ENCODE peak calls at places on chromosomes 13 and 19, in five cellular contexts. D, C, E, U and F are unnamed samples.

GRCh38 chr13:44627441-44627840 is 51.3 kb upstream of the TSC22D1 start:
- DNase-seq in D (no peak), C (no peak), E (no peak), U (peak; percentile 49), F (no peak)

GRCh38 chr19:3699071-3699740 is 1.1 kb downstream of the PIP5K1C start:
- DNase-seq in D (peak; percentile 74), C (no peak), E (peak; percentile 53), U (peak; percentile 24), F (no peak)

GRCh38 chr13:101447852-101448251 is 4.6 kb upstream of the ITGBL1 start:
- DNase-seq in D (peak; percentile 50), C (no peak), E (peak; percentile 50), U (no peak), F (no peak)

GRCh38 chr19:35533822-35534521 is 716 bp downstream of the GAPDHS start:
- DNase-seq in D (peak; percentile 40), C (peak; percentile 82), E (peak; percentile 46), U (no peak), F (no peak)

GRCh38 chr19:45908956-45909355 is 5.6 kb downstream of the NANOS2 start:
- DNase-seq in D (no peak), C (no peak), E (no peak), U (no peak), F (no peak)

GRCh38 chr13:102011539-102011938 is 390.3 kb downstream of the FGF14 start:
- DNase-seq in D (no peak), C (no peak), E (no peak), U (no peak), F (no peak)

GRCh38 chr13:23212621-23213020 is 31.8 kb downstream of the SGCG start:
- DNase-seq in D (no peak), C (no peak), E (peak; percentile 27), U (no peak), F (no peak)

GRCh38 chr13:74889321-74889720 is 592.6 kb downstream of the TBC1D4 start:
- DNase-seq in D (peak; percentile 36), C (no peak), E (peak; percentile 41), U (peak; percentile 68), F (peak; percentile 23)

GRCh38 chr13:37505531-37505930 is 93.0 kb downstream of the POSTN start:
- DNase-seq in D (no peak), C (no peak), E (no peak), U (no peak), F (no peak)

GRCh38 chr19:29323046-29323971 is 110.4 kb upstream of the UQCRFS1 start:
- DNase-seq in D (no peak), C (no peak), E (no peak), U (no peak), F (no peak)

GRCh38 chr19:39406656-39407393 is at the start of gene ZFP36:
- DNase-seq in D (peak; percentile 97), C (peak; percentile 86), E (peak; percentile 93), U (peak; percentile 64), F (no peak)

GRCh38 chr19:41707502-41707812 is 969 bp upstream of the CEACAM5 start:
- DNase-seq in D (no peak), C (no peak), E (no peak), U (peak; percentile 38), F (no peak)

GRCh38 chr19:11446271-11446651 is 10.8 kb downstream of the PRKCSH start:
- DNase-seq in D (no peak), C (peak; percentile 48), E (no peak), U (no peak), F (no peak)

GRCh38 chr13:22108283-22108897 is 437.5 kb downstream of the FGF9 start:
- DNase-seq in D (no peak), C (no peak), E (peak; percentile 66), U (peak; percentile 1), F (no peak)

GRCh38 chr13:56713656-56714055 is 427.1 kb upstream of the PRR20A start:
- DNase-seq in D (no peak), C (no peak), E (no peak), U (no peak), F (no peak)

GRCh38 chr19:40249201-40249600 is 22.7 kb upstream of the CCNP start:
- DNase-seq in D (no peak), C (no peak), E (no peak), U (no peak), F (no peak)

GRCh38 chr13:76723551-76724232 is 162.5 kb downstream of the KCTD12 start:
- DNase-seq in D (peak; percentile 89), C (peak; percentile 45), E (peak; percentile 58), U (peak; percentile 10), F (no peak)

GRCh38 chr19:39409207-39409885 is 2.7 kb downstream of the ZFP36 start:
- DNase-seq in D (peak; percentile 84), C (peak; percentile 94), E (no peak), U (peak; percentile 90), F (no peak)

GRCh38 chr13:36666482-36667264 is 7.1 kb upstream of the SERTM1 start:
- DNase-seq in D (no peak), C (no peak), E (no peak), U (no peak), F (no peak)

GRCh38 chr13:98843482-98843877 is 91.0 kb upstream of the SLC15A1 start:
- DNase-seq in D (no peak), C (no peak), E (no peak), U (no peak), F (no peak)

GRCh38 chr13:49098198-49098597 is 121.9 kb upstream of the MLNR start:
- DNase-seq in D (peak; percentile 95), C (no peak), E (peak; percentile 95), U (peak; percentile 75), F (peak; percentile 32)

GRCh38 chr19:45160870-45161714 is at the start of gene NKPD1:
- DNase-seq in D (no peak), C (no peak), E (no peak), U (peak; percentile 58), F (no peak)

GRCh38 chr13:48741377-48741776 is 87.6 kb downstream of the CYSLTR2 start:
- DNase-seq in D (peak; percentile 66), C (no peak), E (peak; percentile 86), U (no peak), F (no peak)

GRCh38 chr13:30120133-30120822 is 187.1 kb downstream of the KATNAL1 start:
- DNase-seq in D (no peak), C (no peak), E (no peak), U (no peak), F (no peak)

GRCh38 chr19:32041681-32042292 is 303.6 kb upstream of the ZNF507 start:
- DNase-seq in D (peak; percentile 41), C (peak; percentile 59), E (peak; percentile 69), U (no peak), F (no peak)

GRCh38 chr13:99150575-99151370 is 49.9 kb upstream of the UBAC2 start:
- DNase-seq in D (peak; percentile 2), C (no peak), E (peak; percentile 25), U (peak; percentile 89), F (peak; percentile 94)

DNA sequence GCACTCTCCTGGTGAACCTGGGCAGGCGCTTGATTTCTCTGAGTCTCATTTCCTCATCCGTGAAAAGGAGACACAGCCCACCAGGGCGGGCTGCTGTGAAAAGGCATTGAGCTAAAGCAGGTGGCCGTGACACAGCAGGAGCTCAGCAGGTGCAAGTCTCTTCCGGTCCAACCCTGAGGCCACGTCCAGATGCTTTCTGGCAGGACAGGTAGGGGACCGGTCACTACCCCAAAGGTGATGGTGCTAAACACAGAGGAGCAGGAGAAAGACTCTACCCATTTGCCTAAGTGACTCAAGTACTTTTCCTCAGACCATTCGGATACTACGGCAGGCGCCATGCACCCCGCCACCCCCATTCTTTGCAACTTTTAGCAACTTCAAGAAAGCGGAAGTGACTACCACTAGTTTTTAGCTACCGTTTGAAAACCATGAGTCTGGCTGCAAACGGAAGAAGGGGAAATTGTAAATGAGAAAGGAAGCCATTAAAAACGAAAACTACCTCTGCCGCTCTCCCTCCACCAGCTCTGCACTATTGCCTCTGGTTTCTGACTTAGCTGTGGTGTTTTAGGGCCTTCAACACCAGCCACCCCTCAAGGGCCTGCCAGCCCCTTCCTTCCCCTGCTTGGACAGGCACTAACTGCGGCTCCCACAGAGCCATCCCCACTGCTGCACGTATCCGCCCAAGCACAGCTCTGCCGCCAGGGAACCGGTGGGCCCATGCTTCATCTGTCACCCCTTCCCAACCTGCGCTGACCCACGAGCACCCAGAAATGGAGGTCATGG is 4.8 kb downstream of the PPP6R1 start:
- DNase-seq in D (no peak), C (no peak), E (no peak), U (no peak), F (no peak)
- H3K27ac ChIP-seq in D (no peak overlapping the region), C (no peak overlapping the region), E (no peak overlapping the region), U (peak overlapping the region; percentile 95), F (no peak overlapping the region)

GRCh38 chr13:104580931-104581330 is 1514.7 kb upstream of the SLC10A2 start:
- DNase-seq in D (no peak), C (no peak), E (no peak), U (no peak), F (no peak)

GRCh38 chr13:104592127-104592526 is 1525.9 kb upstream of the SLC10A2 start:
- DNase-seq in D (peak; percentile 67), C (no peak), E (peak; percentile 64), U (peak; percentile 66), F (no peak)

GRCh38 chr13:104584481-104584880 is 1518.3 kb upstream of the SLC10A2 start:
- DNase-seq in D (peak; percentile 23), C (no peak), E (peak; percentile 60), U (no peak), F (no peak)

DNA sequence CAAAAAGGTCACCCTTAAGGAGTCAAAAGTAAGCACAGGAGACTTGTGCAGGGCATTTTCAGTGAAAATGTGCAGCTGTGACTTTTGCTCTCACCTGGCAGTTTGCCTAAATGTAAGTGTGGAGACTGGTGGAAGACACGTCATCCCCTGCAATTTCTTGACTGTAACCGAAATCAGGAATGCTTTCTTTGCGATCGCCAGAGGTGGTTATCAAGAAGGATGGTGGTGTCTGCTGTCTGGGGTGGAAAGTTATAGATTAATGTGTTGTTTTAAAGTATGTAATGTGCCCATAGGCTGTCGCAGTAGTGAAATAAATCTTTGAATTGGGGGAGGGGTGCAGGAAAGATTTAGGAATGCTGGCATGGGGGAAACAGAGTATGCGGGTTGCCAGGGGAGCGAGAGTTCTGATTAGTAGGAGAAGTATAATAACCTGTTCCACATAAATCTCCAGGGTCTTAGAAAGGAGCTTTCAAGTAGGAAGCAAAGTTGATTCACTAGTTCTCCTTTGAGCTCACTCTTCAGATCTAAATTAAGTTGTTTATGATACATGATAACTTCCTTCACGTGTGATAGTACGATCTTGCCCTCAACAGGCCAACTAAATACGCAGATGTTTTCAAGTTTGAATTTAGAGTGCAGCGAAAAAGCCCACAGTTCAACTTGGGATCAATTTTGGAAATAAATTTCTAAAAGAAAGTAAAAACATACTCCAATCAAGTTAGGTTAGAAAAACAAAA is 1520.0 kb upstream of the SLC10A2 start:
- DNase-seq in D (peak; percentile 56), C (no peak), E (peak; percentile 95), U (peak; percentile 73), F (no peak)
- H2AFZ ChIP-seq in D (no peak overlapping the region), C (peak overlapping the region; percentile 86), E (no peak overlapping the region), U (peak overlapping the region; percentile 56), F (peak overlapping the region; percentile 44)

GRCh38 chr19:16326401-16327130 is 1.9 kb downstream of the KLF2 start:
- DNase-seq in D (peak; percentile 47), C (peak; percentile 81), E (no peak), U (no peak), F (no peak)
- H3K4me2 ChIP-seq in D (peak overlapping the region; percentile 86), C (peak overlapping the region; percentile 84), E (peak overlapping the region; percentile 59), U (peak overlapping the region; percentile 37), F (no peak overlapping the region)

GRCh38 chr19:18978616-18979015 is 37.6 kb upstream of the HOMER3 start:
- DNase-seq in D (no peak), C (no peak), E (no peak), U (no peak), F (no peak)
- H3K27ac ChIP-seq in D (no peak overlapping the region), C (no peak overlapping the region), E (no peak overlapping the region), U (no peak overlapping the region), F (no peak overlapping the region)